ENCODE peak calls at places on chromosomes 13 and 19, in four cellular contexts. R, F, X and C are unnamed samples.

GRCh38 chr19:14659886-14660489 is 14.7 kb downstream of the ADGRE3 start:
- DNase-seq in X (no peak), F (no peak), R (no peak), C (peak; percentile 39)

GRCh38 chr13:100491164-100491847 is 97.3 kb downstream of the GGACT start:
- DNase-seq in X (no peak), R (no peak), F (peak; percentile 92), C (no peak)

GRCh38 chr13:34152409-34152808 is 334.5 kb downstream of the RFC3 start:
- DNase-seq in F (no peak), X (no peak), R (no peak), C (no peak)

GRCh38 chr19:46271488-46272197 is 25.2 kb upstream of the HIF3A start:
- DNase-seq in R (no peak), F (peak; percentile 78), X (no peak), C (no peak)

GRCh38 chr19:4161415-4162077 is 8.1 kb downstream of the CREB3L3 start:
- DNase-seq in F (no peak), X (no peak), R (no peak), C (no peak)

GRCh38 chr19:29666634-29667389 is 1.6 kb downstream of the PLEKHF1 start:
- DNase-seq in R (no peak), F (peak; percentile 84), X (no peak), C (peak; percentile 65)

GRCh38 chr19:38661996-38662395 is 14.5 kb downstream of the ACTN4 start:
- DNase-seq in F (no peak), X (no peak), R (no peak), C (no peak)

GRCh38 chr13:32309312-32309711 is 5.9 kb downstream of the ZAR1L start:
- DNase-seq in X (no peak), F (no peak), R (no peak), C (no peak)

GRCh38 chr13:45040626-45041025 is 51.3 kb downstream of the GPALPP1 start:
- DNase-seq in X (no peak), F (peak; percentile 23), R (no peak), C (no peak)

GRCh38 chr13:68697551-68697950 is 1410.1 kb upstream of the ATXN8OS start:
- DNase-seq in F (no peak), R (peak; percentile 47), X (no peak), C (peak; percentile 96)

GRCh38 chr19:49567722-49568454 is 12.5 kb downstream of the NOSIP start:
- DNase-seq in R (no peak), F (no peak), X (no peak), C (no peak)

GRCh38 chr19:22332924-22333323 is 46.7 kb downstream of the ZNF729 start:
- DNase-seq in R (no peak), X (no peak), F (no peak), C (no peak)

GRCh38 chr13:101757446-101758039 is 305.1 kb downstream of the ITGBL1 start:
- DNase-seq in F (peak; percentile 46), R (no peak), X (no peak), C (peak; percentile 85)

GRCh38 chr13:19606152-19606551 is 27.3 kb upstream of the MPHOSPH8 start:
- DNase-seq in F (no peak), R (no peak), X (no peak), C (no peak)

GRCh38 chr13:73782781-73783180 is 351.4 kb downstream of the KLF12 start:
- DNase-seq in X (no peak), R (no peak), F (no peak), C (no peak)

GRCh38 chr13:80341771-80342271 is 895 bp upstream of the SPRY2 start:
- DNase-seq in X (no peak), R (peak; percentile 81), F (peak; percentile 65), C (peak; percentile 93)

GRCh38 chr13:27958928-27959539 is 10.1 kb downstream of the CDX2 start:
- DNase-seq in F (no peak), X (no peak), R (no peak), C (no peak)

GRCh38 chr13:27917121-27917947 is 2.5 kb upstream of the PDX1 start:
- DNase-seq in R (no peak), F (no peak), X (no peak), C (no peak)

GRCh38 chr19:44816301-44816700 is 7.4 kb downstream of the BCAM start:
- DNase-seq in F (no peak), X (no peak), R (no peak), C (peak; percentile 95)

GRCh38 chr13:95349267-95349666 is 48.0 kb upstream of the ABCC4 start:
- DNase-seq in R (no peak), F (peak; percentile 41), X (no peak), C (no peak)